ENCODE peak calls at places on chromosomes 12 and 14, in nine cellular contexts. Z is uterus, H is OCI-LY7, V is sigmoid colon, G is AG10803, F is GM12865, C is left lung, E is astrocyte of the cerebellum, P is astrocyte of the spinal cord. L is an unnamed sample.
A peak's percentile ranks its signal among the peaks of the same experiment; 100 is the strongest.

GRCh38 chr12:64088431-64089349 is 133.4 kb downstream of the KICS2 start:
- DNase-seq in Z (peak; percentile 49), H (no peak), V (peak; percentile 82), G (peak; percentile 94), F (peak; percentile 10), C (peak; percentile 56), E (peak; percentile 85), P (peak; percentile 93), L (no peak)

GRCh38 chr12:27821259-27821973 is 41.4 kb upstream of the MANSC4 start:
- DNase-seq in Z (peak; percentile 21), H (peak; percentile 83), V (no peak), G (peak; percentile 74), F (peak; percentile 83), C (no peak), E (peak; percentile 79), P (peak; percentile 90), L (peak; percentile 37)

GRCh38 chr12:90954428-90954827 is 548 bp downstream of the CCER1 start:
- DNase-seq in Z (no peak), H (no peak), V (no peak), G (no peak), F (no peak), C (no peak), E (no peak), P (no peak), L (no peak)

GRCh38 chr12:65125975-65126374 is 4.9 kb upstream of the WIF1 start:
- DNase-seq in Z (no peak), H (no peak), V (no peak), G (no peak), F (no peak), C (no peak), E (no peak), P (no peak), L (no peak)

GRCh38 chr12:34605510-34605887 is 583.2 kb downstream of the ALG10 start:
- DNase-seq in Z (no peak), H (no peak), V (no peak), G (no peak), F (no peak), C (no peak), E (no peak), P (no peak), L (no peak)

GRCh38 chr14:99899578-99900178 is 106.5 kb downstream of the EML1 start:
- DNase-seq in Z (no peak), H (peak; percentile 35), V (no peak), G (peak; percentile 37), F (peak; percentile 14), C (no peak), E (peak; percentile 18), P (peak; percentile 43), L (no peak)

GRCh38 chr14:62428429-62429203 is 616.6 kb downstream of the KCNH5 start:
- DNase-seq in Z (no peak), H (no peak), V (no peak), G (peak; percentile 1), F (no peak), C (no peak), E (peak; percentile 49), P (peak; percentile 78), L (no peak)

GRCh38 chr12:53659011-53659551 is 16.8 kb downstream of the ATP5MC2 start:
- DNase-seq in Z (peak; percentile 23), H (no peak), V (no peak), G (peak; percentile 77), F (no peak), C (peak; percentile 46), E (peak; percentile 88), P (peak; percentile 93), L (no peak)

GRCh38 chr12:100359822-100360221 is 2.9 kb downstream of the SLC17A8 start:
- DNase-seq in Z (no peak), H (no peak), V (no peak), G (peak; percentile 11), F (no peak), C (no peak), E (no peak), P (no peak), L (no peak)

GRCh38 chr12:100360450-100360849 is 3.6 kb downstream of the SLC17A8 start:
- DNase-seq in Z (no peak), H (no peak), V (no peak), G (no peak), F (no peak), C (no peak), E (no peak), P (no peak), L (no peak)

GRCh38 chr12:100359248-100359647 is 2.4 kb downstream of the SLC17A8 start:
- DNase-seq in Z (no peak), H (no peak), V (no peak), G (no peak), F (no peak), C (no peak), E (no peak), P (no peak), L (no peak)

GRCh38 chr12:100356646-100357223 is at the start of gene SLC17A8:
- DNase-seq in Z (no peak), H (no peak), V (no peak), G (no peak), F (no peak), C (no peak), E (no peak), P (no peak), L (no peak)
- H3K4me3 ChIP-seq in Z (no peak within 1 kb of the TSS), H (no peak within 1 kb of the TSS), V (no peak within 1 kb of the TSS), G (no peak within 1 kb of the TSS), F (no peak within 1 kb of the TSS), C (no peak within 1 kb of the TSS), E (no peak within 1 kb of the TSS), P (no peak within 1 kb of the TSS), L (no peak within 1 kb of the TSS)

DNA sequence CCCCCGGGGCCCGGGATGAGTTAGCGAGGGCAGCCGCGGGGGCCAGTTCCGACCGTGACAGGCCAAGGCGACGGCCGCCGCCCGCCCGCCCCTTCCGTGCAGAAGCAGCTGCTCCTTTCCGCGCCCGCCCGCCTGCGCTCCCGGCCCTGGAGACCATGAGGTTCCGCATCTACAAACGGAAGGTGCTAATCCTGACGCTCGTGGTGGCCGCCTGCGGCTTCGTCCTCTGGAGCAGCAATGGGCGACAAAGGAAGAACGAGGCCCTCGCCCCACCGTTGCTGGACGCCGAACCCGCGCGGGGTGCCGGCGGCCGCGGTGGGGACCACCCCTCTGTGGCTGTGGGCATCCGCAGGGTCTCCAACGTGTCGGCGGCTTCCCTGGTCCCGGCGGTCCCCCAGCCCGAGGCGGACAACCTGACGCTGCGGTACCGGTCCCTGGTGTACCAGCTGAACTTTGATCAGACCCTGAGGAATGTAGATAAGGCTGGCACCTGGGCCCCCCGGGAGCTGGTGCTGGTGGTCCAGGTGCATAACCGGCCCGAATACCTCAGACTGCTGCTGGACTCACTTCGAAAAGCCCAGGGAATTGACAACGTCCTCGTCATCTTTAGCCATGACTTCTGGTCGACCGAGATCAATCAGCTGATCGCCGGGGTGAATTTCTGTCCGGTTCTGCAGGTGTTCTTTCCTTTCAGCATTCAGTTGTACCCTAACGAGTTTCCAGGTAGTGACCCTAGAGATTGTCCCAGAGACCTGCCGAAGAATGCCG is 699 bp downstream of the MGAT2 start:
- DNase-seq in Z (peak; percentile 72), H (peak; percentile 86), V (peak; percentile 86), G (peak; percentile 68), F (peak; percentile 86), C (peak; percentile 83), E (peak; percentile 24), P (no peak), L (no peak)
- TF ChIP-seq CTCF in Z (no peak), H (no peak), V (no peak), G (no peak), F (no peak), C (no peak), E (no peak), P (no peak), L (no peak)

GRCh38 chr12:75690556-75690955 is 179.1 kb upstream of the KRR1 start:
- DNase-seq in Z (no peak), H (no peak), V (no peak), G (peak; percentile 99), F (no peak), C (peak; percentile 35), E (peak; percentile 98), P (peak; percentile 99), L (no peak)

GRCh38 chr12:75692883-75693282 is 181.5 kb upstream of the KRR1 start:
- DNase-seq in Z (no peak), H (no peak), V (no peak), G (peak; percentile 49), F (no peak), C (no peak), E (no peak), P (peak; percentile 63), L (no peak)

GRCh38 chr12:75698052-75698451 is 186.6 kb upstream of the KRR1 start:
- DNase-seq in Z (no peak), H (no peak), V (no peak), G (no peak), F (no peak), C (no peak), E (no peak), P (no peak), L (no peak)

GRCh38 chr12:75699251-75699650 is 187.8 kb upstream of the KRR1 start:
- DNase-seq in Z (no peak), H (no peak), V (no peak), G (no peak), F (no peak), C (no peak), E (no peak), P (no peak), L (no peak)

DNA sequence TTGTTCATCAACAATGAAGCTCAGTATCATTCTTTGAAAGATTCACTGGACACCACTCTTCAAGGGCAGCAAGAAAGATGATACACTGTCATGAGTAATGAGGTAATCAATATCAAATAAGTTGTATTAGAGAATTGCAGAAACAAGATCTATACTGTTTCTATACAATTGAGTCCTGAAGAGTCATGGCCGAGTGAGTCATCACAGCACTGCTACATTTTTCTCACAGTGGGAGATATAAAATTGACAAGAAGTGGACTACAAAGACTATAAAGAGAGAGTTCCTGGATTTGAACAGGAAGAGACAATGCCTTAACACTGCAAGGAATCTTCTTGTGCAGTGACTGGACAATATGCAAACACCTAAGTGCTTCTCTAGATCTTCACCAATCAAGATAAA is 183.5 kb upstream of the KRR1 start:
- DNase-seq in Z (no peak), H (no peak), V (no peak), G (no peak), F (no peak), C (no peak), E (no peak), P (peak; percentile 71), L (no peak)
- H3K4me3 ChIP-seq in Z (no peak overlapping the region), H (no peak overlapping the region), V (no peak overlapping the region), G (no peak overlapping the region), F (no peak overlapping the region), C (no peak overlapping the region), E (no peak overlapping the region), P (no peak overlapping the region), L (no peak overlapping the region)

GRCh38 chr14:89255852-89256251 is 161.2 kb downstream of the FOXN3 start:
- DNase-seq in Z (no peak), H (no peak), V (no peak), G (no peak), F (no peak), C (no peak), E (no peak), P (no peak), L (no peak)

GRCh38 chr14:89251066-89251465 is 166.0 kb downstream of the FOXN3 start:
- DNase-seq in Z (no peak), H (no peak), V (no peak), G (peak; percentile 5), F (no peak), C (no peak), E (no peak), P (no peak), L (no peak)

GRCh38 chr14:89255012-89255411 is 162.0 kb downstream of the FOXN3 start:
- DNase-seq in Z (no peak), H (no peak), V (no peak), G (no peak), F (no peak), C (no peak), E (no peak), P (no peak), L (no peak)

GRCh38 chr14:89254201-89254919 is 162.7 kb downstream of the FOXN3 start:
- DNase-seq in Z (no peak), H (no peak), V (no peak), G (no peak), F (no peak), C (no peak), E (no peak), P (no peak), L (no peak)

DNA sequence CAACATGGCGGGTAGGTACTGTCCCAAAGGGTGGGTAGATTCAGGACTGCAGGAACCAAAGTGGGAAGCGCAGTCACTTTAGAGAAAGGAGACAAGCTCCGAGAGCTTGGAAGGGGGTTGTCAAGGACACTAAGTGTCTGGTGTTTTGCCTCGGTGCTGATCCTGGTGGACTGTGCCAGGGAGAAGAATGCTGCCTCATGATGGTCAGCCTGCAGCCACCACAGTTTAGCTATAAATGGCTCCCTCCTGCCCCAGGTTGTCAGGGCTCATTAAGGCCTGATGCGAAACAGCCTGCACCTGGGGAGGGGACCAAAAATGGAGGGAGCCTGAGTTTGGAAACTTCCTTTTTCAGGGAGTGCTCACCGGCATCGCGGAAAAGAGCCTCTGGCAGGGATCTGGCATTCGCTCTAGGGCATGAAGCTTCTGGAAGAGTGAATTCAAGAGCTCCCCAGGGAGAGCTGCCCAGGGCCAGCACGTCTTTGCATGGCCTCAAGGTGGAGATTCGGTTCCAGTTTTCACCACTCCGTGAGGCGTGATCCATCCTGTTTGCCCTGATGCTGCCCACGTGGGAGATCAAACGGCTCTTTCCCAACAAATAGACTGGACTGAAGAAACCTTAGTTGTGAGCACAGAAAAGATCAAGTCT is 164.0 kb downstream of the FOXN3 start:
- DNase-seq in Z (no peak), H (no peak), V (no peak), G (no peak), F (no peak), C (no peak), E (no peak), P (no peak), L (no peak)
- TF ChIP-seq CTCF in Z (no peak), H (no peak), V (no peak), G (no peak), F (no peak), C (no peak), E (peak; percentile 15), P (peak; percentile 32), L (no peak)

L was measured in GM12864.